ENCODE peak calls at places on chromosome 18, in six cellular contexts. L is neuronal stem cell, O is H9, H is IMR-90, T is H1, M is trophoblast cell. X is an unnamed sample.

GRCh38 chr18:63882333-63883141 is 5.0 kb upstream of the SERPINB2 start:
- DNase-seq in L (no peak), O (no peak), H (peak), T (no peak), M (peak), X (peak)

GRCh38 chr18:45413180-45413836 is 202.0 kb upstream of the SLC14A2 start:
- DNase-seq in L (no peak), O (no peak), H (no peak), T (no peak), M (peak), X (no peak)

GRCh38 chr18:53560546-53560945 is 663.9 kb downstream of the MBD2 start:
- DNase-seq in L (no peak), O (no peak), H (no peak), T (no peak), M (no peak), X (no peak)

GRCh38 chr18:51537487-51537886 is 340.0 kb upstream of the MEX3C start:
- DNase-seq in L (peak), O (peak), H (no peak), T (no peak), M (peak), X (peak)

GRCh38 chr18:24463233-24463775 is 2.9 kb downstream of the HRH4 start:
- DNase-seq in L (no peak), O (no peak), H (no peak), T (no peak), M (no peak), X (no peak)

GRCh38 chr18:76521367-76521766 is 26.3 kb upstream of the ZNF516 start:
- DNase-seq in L (no peak), O (no peak), H (no peak), T (no peak), M (no peak), X (no peak)

GRCh38 chr18:54692463-54692862 is 101.4 kb downstream of the DYNAP start:
- DNase-seq in L (no peak), O (no peak), H (no peak), T (no peak), M (no peak), X (no peak)

GRCh38 chr18:79506191-79507075 is 110.7 kb downstream of the NFATC1 start:
- DNase-seq in L (no peak), O (no peak), H (no peak), T (no peak), M (no peak), X (no peak)

GRCh38 chr18:76437011-76437410 is 58.0 kb downstream of the ZNF516 start:
- DNase-seq in L (no peak), O (peak), H (no peak), T (no peak), M (no peak), X (no peak)

GRCh38 chr18:78713726-78714125 is 265.9 kb upstream of the SALL3 start:
- DNase-seq in L (no peak), O (no peak), H (no peak), T (no peak), M (no peak), X (no peak)

DNA sequence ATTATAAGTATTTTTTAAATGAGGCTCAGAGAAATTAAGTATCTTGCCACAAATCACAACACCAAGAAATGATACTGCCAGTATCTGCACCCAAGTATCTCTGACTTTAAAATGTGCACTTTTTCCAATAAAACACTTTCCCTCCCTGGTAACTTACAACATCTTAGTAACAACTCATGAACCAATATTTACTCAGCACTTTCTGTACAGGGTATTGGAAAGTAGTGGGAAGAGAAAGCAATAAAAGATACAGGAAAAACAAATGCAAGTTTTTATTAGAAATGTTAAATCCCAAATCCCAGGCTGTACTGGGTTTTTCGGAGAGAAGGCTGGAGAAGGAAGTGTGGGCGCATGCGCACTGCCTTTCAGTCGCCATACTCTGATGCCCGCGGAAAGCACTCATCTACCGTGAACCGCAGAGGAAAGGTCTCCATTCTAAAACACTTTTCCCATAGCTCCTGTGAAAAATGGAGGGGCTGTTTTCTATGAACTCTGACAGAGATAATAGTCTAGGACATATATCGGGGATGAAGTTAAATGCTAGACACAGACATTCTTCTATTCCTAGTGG is 52.1 kb downstream of the L3MBTL4 start:
- DNase-seq in L (no peak), O (no peak), H (no peak), T (no peak), M (peak), X (no peak)
- H2AFZ ChIP-seq in L (no peak), O (no peak), H (no peak), T (no peak), M (no peak), X (no peak)

GRCh38 chr18:48777737-48778111 is 173.0 kb downstream of the SMAD7 start:
- DNase-seq in L (no peak), O (no peak), H (no peak), T (no peak), M (no peak), X (peak)

GRCh38 chr18:48776641-48777025 is 174.1 kb downstream of the SMAD7 start:
- DNase-seq in L (no peak), O (no peak), H (no peak), T (no peak), M (no peak), X (peak)

GRCh38 chr18:48779462-48779861 is 171.3 kb downstream of the SMAD7 start:
- DNase-seq in L (no peak), O (no peak), H (no peak), T (no peak), M (no peak), X (no peak)

GRCh38 chr18:48777026-48777736 is 173.6 kb downstream of the SMAD7 start:
- DNase-seq in L (peak), O (peak), H (peak), T (peak), M (peak), X (peak)

DNA sequence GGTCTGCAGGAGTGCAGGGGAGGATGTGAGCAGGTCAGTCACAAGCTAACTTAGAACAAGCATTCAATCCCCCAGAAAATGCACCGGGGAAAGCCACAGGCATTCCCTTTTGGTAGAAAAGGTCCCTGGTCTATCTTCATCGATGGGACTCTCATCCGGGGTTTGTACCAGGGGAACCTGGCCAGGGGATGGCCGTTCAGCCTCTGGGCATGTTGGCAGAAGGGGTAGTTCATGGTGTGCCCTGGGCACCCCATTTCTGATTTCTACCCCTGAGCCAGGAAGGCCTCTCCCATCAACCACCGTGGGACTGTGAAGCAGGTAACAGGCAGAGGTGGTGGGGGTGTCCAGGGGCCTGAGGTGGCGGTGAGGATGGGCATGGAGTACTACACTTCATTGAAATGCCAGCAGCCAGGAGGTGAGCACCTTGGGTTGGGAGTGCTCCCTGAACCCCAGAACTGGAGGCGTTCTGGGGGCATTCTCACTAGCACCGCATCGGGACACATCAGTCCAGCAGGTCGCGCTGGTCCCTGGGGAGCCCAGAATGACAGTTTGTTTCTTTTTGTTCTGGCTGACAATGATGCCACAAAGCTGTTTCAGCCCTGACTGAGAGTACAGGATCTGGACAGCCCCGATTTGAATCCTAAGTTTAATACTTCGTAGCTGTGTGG is 172.3 kb downstream of the SMAD7 start:
- DNase-seq in L (no peak), O (no peak), H (no peak), T (no peak), M (no peak), X (no peak)
- H3K23ac ChIP-seq in L (no peak), O (no peak), H (peak), T (no peak), M (no peak), X (no peak)

GRCh38 chr18:39752351-39752750 is 2186.8 kb upstream of the CELF4 start:
- DNase-seq in L (peak), O (no peak), H (no peak), T (no peak), M (no peak), X (no peak)
- H4K8ac ChIP-seq in L (no peak), O (no peak), H (no peak), T (no peak), M (no peak), X (no peak)

GRCh38 chr18:303011-303410 is 35.2 kb upstream of the THOC1 start:
- DNase-seq in L (no peak), O (no peak), H (no peak), T (no peak), M (no peak), X (no peak)
- H2AFZ ChIP-seq in L (no peak), O (no peak), H (no peak), T (peak), M (no peak), X (no peak)

DNA sequence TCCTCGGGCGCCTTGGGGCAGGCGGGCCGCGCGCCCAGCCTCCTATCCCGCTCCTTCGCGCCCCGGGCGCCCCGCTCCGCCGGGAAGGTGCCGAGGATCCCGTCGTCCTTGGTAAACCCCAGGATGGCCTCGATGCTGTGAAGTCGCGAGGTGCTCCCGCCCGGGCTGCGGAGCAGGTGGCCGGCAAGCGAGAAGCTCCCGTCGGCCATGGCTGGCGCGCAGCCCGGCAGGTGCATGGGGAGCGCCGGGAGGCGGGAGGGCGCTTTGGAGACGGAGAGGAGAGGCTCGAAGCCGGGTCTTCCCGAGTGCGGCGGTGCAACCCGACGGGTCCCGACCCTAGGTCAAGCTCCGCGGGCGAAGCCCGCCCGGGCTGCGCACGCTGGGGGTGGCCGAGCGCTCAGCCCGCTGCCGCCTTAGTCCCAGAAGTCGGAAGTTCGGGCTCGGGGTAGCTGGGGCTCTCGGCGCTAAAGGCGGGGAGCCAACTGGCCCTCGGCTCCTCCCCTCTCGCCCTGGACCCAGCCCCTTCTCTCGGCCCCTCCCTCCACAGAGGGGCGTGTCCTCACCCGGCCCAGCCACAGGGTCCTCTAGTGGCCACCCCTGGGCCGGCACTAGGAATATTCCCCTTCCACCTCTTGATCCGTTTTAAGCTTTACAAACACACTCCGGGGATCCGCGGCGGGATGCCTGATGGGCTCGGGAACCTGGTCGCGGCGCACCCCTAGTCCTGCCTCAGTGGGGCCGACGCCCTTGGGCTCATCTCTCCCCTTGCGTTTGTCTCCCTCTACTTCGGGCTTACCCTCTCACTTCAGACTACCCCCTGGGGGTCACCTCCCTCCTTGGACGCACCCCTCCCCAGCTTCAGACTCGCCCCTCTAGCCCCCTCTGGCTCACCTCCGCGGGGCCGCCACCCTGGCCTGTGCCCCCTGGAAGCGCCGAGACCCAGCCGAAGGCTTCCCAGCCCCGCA is at the start of gene RAX:
- DNase-seq in L (peak), O (peak), H (no peak), T (peak), M (no peak), X (peak)
- H3K23ac ChIP-seq in L (peak), O (no peak), H (no peak), T (no peak), M (no peak), X (no peak)

GRCh38 chr18:59001166-59001565 is 136.5 kb downstream of the ZNF532 start:
- DNase-seq in L (no peak), O (no peak), H (no peak), T (peak), M (no peak), X (no peak)

GRCh38 chr18:59008302-59008974 is 131.2 kb upstream of the SEC11C start:
- DNase-seq in L (no peak), O (peak), H (peak), T (peak), M (peak), X (peak)

GRCh38 chr18:59006461-59007067 is 133.1 kb upstream of the SEC11C start:
- DNase-seq in L (no peak), O (no peak), H (no peak), T (no peak), M (no peak), X (peak)

GRCh38 chr18:59002974-59003594 is 136.6 kb upstream of the SEC11C start:
- DNase-seq in L (no peak), O (no peak), H (no peak), T (no peak), M (no peak), X (no peak)

DNA sequence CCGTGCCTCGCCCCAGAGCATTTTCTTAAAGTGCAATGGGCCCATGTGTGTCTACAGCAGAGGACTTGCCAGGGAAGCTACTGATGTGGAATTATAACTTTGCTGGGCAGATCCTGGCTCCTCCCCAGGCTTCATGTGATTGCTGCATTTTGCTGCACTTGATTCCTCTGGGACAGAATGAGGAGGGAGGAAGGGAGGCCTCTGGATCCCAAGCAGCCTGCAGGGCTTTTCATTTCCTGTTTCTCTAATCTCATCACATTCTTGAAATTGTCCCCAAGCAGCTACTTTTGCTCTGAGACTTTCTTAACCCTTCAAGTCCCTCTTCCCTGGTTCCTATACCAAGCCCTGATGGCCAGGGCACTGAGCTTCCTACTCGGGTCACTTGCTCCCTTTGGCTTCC is 134.4 kb upstream of the SEC11C start:
- DNase-seq in L (no peak), O (peak), H (peak), T (peak), M (peak), X (peak)
- H4K8ac ChIP-seq in L (no peak), O (no peak), H (peak), T (no peak), M (peak), X (peak)

DNA sequence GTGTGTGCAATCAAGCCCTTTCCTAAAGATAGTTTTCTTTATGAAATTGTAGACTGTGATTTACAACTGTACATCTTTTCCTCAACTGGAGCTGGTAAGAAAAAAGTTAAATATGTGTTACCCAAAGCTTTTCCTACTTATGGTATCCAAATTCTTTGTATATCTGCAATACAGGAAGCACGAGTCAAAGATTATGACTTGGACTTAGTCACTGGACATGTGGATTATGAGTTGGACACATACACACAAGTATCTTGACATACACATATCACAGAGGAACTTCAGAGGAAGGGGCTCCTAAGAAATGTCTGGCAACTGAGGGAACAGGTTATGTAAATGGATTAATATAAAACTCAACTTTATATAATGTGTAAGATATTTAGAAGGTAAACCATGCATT is 35.2 kb downstream of the PRELID3A start:
- DNase-seq in L (no peak), O (no peak), H (peak), T (no peak), M (no peak), X (peak)
- H2AFZ ChIP-seq in L (no peak), O (no peak), H (no peak), T (no peak), M (no peak), X (no peak)

GRCh38 chr18:7117390-7118355 is at the start of gene LAMA1:
- DNase-seq in L (peak), O (peak), H (peak), T (peak), M (no peak), X (no peak)

GRCh38 chr18:7122376-7122775 is 4.8 kb upstream of the LAMA1 start:
- DNase-seq in L (no peak), O (no peak), H (no peak), T (no peak), M (no peak), X (no peak)

GRCh38 chr18:7116001-7116831 is 1.4 kb downstream of the LAMA1 start:
- DNase-seq in L (peak), O (peak), H (peak), T (peak), M (peak), X (peak)

GRCh38 chr18:7111134-7111533 is 6.5 kb downstream of the LAMA1 start:
- DNase-seq in L (no peak), O (no peak), H (no peak), T (no peak), M (peak), X (no peak)

DNA sequence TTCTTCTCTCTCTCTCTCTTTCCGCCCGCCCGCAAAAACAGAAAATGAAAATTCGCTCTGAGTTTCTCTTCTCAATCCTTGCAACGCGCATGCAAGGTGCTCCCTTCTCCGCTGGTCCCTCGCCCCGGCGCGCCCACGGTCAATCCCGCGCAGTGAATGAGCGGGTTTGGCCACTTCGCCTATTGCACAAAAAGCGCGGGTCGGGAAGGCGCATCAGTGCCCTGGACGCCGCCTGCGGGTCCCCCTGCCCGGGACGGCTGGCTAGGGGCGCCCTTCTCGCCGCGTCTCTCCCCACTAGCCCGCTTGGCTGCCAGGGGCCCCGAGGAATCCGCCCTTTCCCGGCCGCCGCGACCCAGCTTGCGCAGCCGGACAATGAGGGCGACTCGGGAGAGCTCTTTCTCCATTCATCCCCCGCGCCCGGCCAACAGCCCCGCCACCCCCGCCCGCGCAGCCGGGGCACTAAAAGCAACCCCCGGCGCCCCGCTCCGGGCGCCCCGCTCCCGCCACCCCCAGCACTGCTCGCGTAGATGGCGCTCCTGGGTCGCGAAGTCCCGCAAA is 686 bp downstream of the LAMA1 start:
- DNase-seq in L (peak), O (peak), H (no peak), T (peak), M (peak), X (peak)
- H3K23ac ChIP-seq in L (peak), O (no peak), H (no peak), T (no peak), M (no peak), X (no peak)

X was measured in mesenchymal stem cell.